ENCODE peak calls at places on chromosomes 12 and 14, in seven cellular contexts. A is neuronal stem cell, J is IMR-90, R is mesendoderm, U is H9, Z is H1, S is mesenchymal stem cell. Y is an unnamed sample.

GRCh38 chr12:47021298-47021697 is 58.1 kb upstream of the PCED1B start:
- DNase-seq in A (peak), J (peak), R (peak), U (no peak), Z (no peak), S (peak), Y (peak)

GRCh38 chr14:77520626-77521025 is 22.0 kb upstream of the ISM2 start:
- DNase-seq in A (no peak), J (no peak), R (no peak), U (no peak), Z (no peak), S (no peak), Y (peak)

GRCh38 chr14:28673056-28673455 is 93.5 kb upstream of the FOXG1 start:
- DNase-seq in A (no peak), J (no peak), R (no peak), U (no peak), Z (no peak), S (no peak), Y (no peak)

GRCh38 chr12:26471560-26471959 is 276.2 kb downstream of the SSPN start:
- DNase-seq in A (no peak), J (peak), R (no peak), U (no peak), Z (no peak), S (no peak), Y (no peak)

GRCh38 chr12:3199551-3200031 is 122.4 kb downstream of the TSPAN9 start:
- DNase-seq in A (peak), J (peak), R (peak), U (no peak), Z (no peak), S (peak), Y (no peak)

GRCh38 chr12:23523339-23523738 is 426.1 kb downstream of the SOX5 start:
- DNase-seq in A (no peak), J (no peak), R (peak), U (no peak), Z (no peak), S (no peak), Y (no peak)

GRCh38 chr14:60933920-60934655 is 46.8 kb downstream of the TRMT5 start:
- DNase-seq in A (no peak), J (no peak), R (peak), U (no peak), Z (no peak), S (no peak), Y (no peak)

GRCh38 chr14:51544901-51545300 is 106.8 kb upstream of the FRMD6 start:
- DNase-seq in A (no peak), J (no peak), R (no peak), U (no peak), Z (no peak), S (no peak), Y (no peak)

GRCh38 chr12:98745578-98746391 is 100.7 kb downstream of the APAF1 start:
- DNase-seq in A (no peak), J (peak), R (no peak), U (peak), Z (no peak), S (peak), Y (peak)

GRCh38 chr12:8712572-8712971 is 14.8 kb downstream of the RIMKLB start:
- DNase-seq in A (no peak), J (no peak), R (no peak), U (no peak), Z (no peak), S (no peak), Y (no peak)

GRCh38 chr12:102950107-102950949 is 7.1 kb upstream of the ASCL1 start:
- DNase-seq in A (no peak), J (no peak), R (peak), U (peak), Z (no peak), S (no peak), Y (peak)

GRCh38 chr14:76929927-76930326 is 98.6 kb downstream of the IRF2BPL start:
- DNase-seq in A (no peak), J (no peak), R (peak), U (no peak), Z (no peak), S (peak), Y (no peak)

GRCh38 chr12:64120568-64120967 is 101.5 kb downstream of the KICS2 start:
- DNase-seq in A (no peak), J (no peak), R (no peak), U (no peak), Z (no peak), S (no peak), Y (peak)

GRCh38 chr12:39846304-39846703 is 226.7 kb upstream of the ABCD2 start:
- DNase-seq in A (no peak), J (no peak), R (no peak), U (no peak), Z (no peak), S (no peak), Y (no peak)

GRCh38 chr12:68915055-68915454 is 17.9 kb downstream of the CPM start:
- DNase-seq in A (no peak), J (peak), R (no peak), U (no peak), Z (no peak), S (peak), Y (no peak)

GRCh38 chr12:116697305-116698130 is 40.4 kb downstream of the SPRING1 start:
- DNase-seq in A (no peak), J (no peak), R (peak), U (peak), Z (no peak), S (no peak), Y (peak)

GRCh38 chr12:57724936-57725740 is 13.4 kb downstream of the AGAP2 start:
- DNase-seq in A (no peak), J (no peak), R (no peak), U (no peak), Z (no peak), S (no peak), Y (no peak)

GRCh38 chr12:9619411-9620179 is 11.9 kb upstream of the KLRB1 start:
- DNase-seq in A (no peak), J (no peak), R (no peak), U (no peak), Z (no peak), S (no peak), Y (no peak)

GRCh38 chr14:90531497-90531896 is 134.7 kb downstream of the CALM1 start:
- DNase-seq in A (no peak), J (no peak), R (no peak), U (no peak), Z (no peak), S (no peak), Y (no peak)

GRCh38 chr12:106586803-106587684 is 4.2 kb downstream of the RFX4 start:
- DNase-seq in A (peak), J (no peak), R (peak), U (peak), Z (no peak), S (peak), Y (peak)

GRCh38 chr12:14959463-14959862 is 1.9 kb downstream of the ARHGDIB start:
- DNase-seq in A (no peak), J (no peak), R (no peak), U (no peak), Z (no peak), S (no peak), Y (no peak)

GRCh38 chr14:22533057-22533704 is 55.8 kb downstream of the DAD1 start:
- DNase-seq in A (no peak), J (no peak), R (no peak), U (no peak), Z (no peak), S (no peak), Y (no peak)

GRCh38 chr14:94227029-94227428 is 52.9 kb downstream of the PPP4R4 start:
- DNase-seq in A (no peak), J (peak), R (no peak), U (no peak), Z (no peak), S (no peak), Y (peak)

GRCh38 chr14:99537399-99537798 is 56.2 kb downstream of the CCNK start:
- DNase-seq in A (no peak), J (peak), R (peak), U (no peak), Z (no peak), S (peak), Y (no peak)

GRCh38 chr14:92586001-92586947 is 72.7 kb downstream of the RIN3 start:
- DNase-seq in A (no peak), J (peak), R (no peak), U (no peak), Z (no peak), S (peak), Y (no peak)

GRCh38 chr12:132287391-132288238 is 41.8 kb downstream of the GALNT9 start:
- DNase-seq in A (no peak), J (no peak), R (no peak), U (no peak), Z (no peak), S (no peak), Y (no peak)

GRCh38 chr14:47511829-47512228 is 163.6 kb downstream of the MDGA2 start:
- DNase-seq in A (no peak), J (no peak), R (no peak), U (no peak), Z (no peak), S (no peak), Y (no peak)

GRCh38 chr12:54984602-54985376 is at the start of gene TESPA1:
- DNase-seq in A (no peak), J (no peak), R (peak), U (no peak), Z (no peak), S (no peak), Y (no peak)

GRCh38 chr12:103278329-103278728 is 217.4 kb downstream of the C12orf42 start:
- DNase-seq in A (no peak), J (no peak), R (no peak), U (no peak), Z (no peak), S (no peak), Y (no peak)

GRCh38 chr14:31529053-31529452 is 32.2 kb upstream of the NUBPL start:
- DNase-seq in A (no peak), J (peak), R (no peak), U (no peak), Z (no peak), S (peak), Y (no peak)

GRCh38 chr12:2236501-2237294 is 183.9 kb downstream of the CACNA1C start:
- DNase-seq in A (no peak), J (no peak), R (no peak), U (no peak), Z (no peak), S (no peak), Y (no peak)

GRCh38 chr12:18895946-18896345 is 158.0 kb downstream of the CAPZA3 start:
- DNase-seq in A (peak), J (no peak), R (peak), U (peak), Z (peak), S (no peak), Y (no peak)

GRCh38 chr12:119082496-119082895 is 96.2 kb upstream of the HSPB8 start:
- DNase-seq in A (no peak), J (no peak), R (no peak), U (no peak), Z (no peak), S (no peak), Y (no peak)

GRCh38 chr12:118035194-118036041 is 18.9 kb downstream of the RFC5 start:
- DNase-seq in A (no peak), J (peak), R (peak), U (peak), Z (no peak), S (no peak), Y (no peak)

GRCh38 chr14:35708072-35708471 is 101.0 kb downstream of the RALGAPA1 start:
- DNase-seq in A (no peak), J (peak), R (no peak), U (no peak), Z (no peak), S (no peak), Y (no peak)

GRCh38 chr12:58288191-58288590 is 346.8 kb downstream of the ATP23 start:
- DNase-seq in A (no peak), J (peak), R (no peak), U (no peak), Z (no peak), S (no peak), Y (no peak)

GRCh38 chr14:47509957-47510356 is 165.4 kb downstream of the MDGA2 start:
- DNase-seq in A (no peak), J (no peak), R (no peak), U (no peak), Z (no peak), S (no peak), Y (no peak)

GRCh38 chr12:76945867-76946266 is 67.0 kb upstream of the CSRP2 start:
- DNase-seq in A (no peak), J (peak), R (no peak), U (no peak), Z (no peak), S (peak), Y (no peak)
- H3K4ac ChIP-seq in A (no peak), J (peak), R (no peak), U (no peak), Z (no peak), S (no peak), Y (no peak)

DNA sequence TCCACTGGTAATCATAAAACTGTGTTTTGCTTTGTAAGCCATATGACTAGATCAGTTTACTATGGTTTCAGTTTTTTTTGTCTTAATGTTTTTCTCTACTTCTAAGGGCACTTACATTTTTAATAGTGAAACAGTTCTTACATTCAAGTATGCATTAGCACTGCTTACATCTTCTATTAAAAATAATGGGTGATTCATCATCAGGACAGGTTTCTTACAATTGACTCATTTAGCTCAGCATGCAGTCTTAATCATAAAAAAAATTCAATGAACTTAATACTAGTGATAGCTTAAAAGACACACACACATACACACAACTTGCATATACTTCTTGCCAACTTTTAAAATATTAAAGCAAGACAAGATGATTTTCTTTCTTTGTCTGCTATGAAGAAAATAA is 845.7 kb upstream of the USP15 start:
- DNase-seq in A (no peak), J (no peak), R (no peak), U (no peak), Z (no peak), S (no peak), Y (no peak)
- H2BK5ac ChIP-seq in A (no peak), J (no peak), R (no peak), U (no peak), Z (no peak), S (no peak), Y (no peak)

DNA sequence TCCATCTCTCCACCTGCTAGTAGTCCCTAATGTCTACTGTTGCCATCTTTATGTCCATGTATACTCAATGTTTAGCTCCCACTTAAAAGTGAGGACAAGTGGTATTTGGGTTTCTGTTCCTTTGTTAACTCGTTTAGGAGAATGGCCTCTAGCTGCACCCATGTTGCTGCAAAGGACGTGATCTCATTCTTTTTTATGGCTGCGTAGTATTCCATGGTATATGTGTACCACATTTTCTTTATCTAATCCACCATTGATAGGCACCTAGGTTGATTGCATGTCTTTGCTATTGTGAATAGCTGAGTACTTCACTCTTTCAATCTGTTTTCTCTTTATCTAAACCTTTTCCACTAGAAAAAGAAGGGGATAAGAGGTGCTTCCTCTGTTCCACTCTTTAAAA is 130.0 kb downstream of the TMEM117 start:
- DNase-seq in A (no peak), J (no peak), R (no peak), U (no peak), Z (no peak), S (no peak), Y (no peak)
- H3K4ac ChIP-seq in A (no peak), J (no peak), R (no peak), U (no peak), Z (no peak), S (no peak), Y (no peak)

DNA sequence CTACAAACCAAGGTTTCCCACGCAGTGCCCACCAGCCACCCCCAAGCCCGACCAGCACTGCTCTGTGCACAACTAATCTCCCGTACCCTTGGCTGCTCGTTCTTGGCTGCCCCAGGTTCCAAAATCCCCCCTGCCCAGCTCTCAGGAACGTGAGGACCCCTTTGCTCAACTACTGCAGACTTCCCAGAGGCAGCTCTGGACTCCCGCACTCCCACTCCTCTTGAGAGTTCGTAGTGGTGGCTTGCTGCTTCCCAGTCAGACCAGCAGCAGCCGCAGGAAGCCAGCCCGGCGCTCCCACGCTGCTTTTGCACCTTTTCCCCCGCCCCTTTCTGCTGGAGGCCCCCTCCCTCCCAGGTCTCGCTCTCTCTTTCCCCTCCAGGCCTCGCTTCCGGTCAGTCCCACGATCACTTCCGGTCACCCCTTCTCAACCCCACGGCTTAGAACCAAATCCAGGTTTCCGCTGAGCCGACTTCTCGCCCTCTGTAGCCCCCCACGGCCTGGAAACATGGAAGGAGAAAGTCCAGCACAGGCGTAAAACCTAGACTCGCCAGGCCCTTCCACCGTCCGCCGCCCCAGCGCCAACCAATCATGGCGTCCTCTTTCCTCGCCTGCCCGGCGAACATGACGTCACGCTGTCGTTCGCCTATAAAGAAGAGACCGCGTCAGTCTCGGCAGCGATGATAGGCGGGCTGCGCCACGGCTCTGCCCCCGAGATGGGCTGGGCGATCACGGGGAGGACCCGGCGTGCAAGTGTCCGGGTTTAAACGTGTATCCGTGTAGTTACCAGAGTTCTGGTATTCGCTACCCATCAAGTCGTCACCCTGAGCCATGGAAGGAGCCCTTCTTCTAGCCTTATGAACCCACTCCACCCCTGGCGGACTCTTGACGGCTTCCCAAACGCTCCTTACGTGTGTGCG is at the start of gene TFCP2:
- DNase-seq in A (peak), J (peak), R (peak), U (peak), Z (peak), S (peak), Y (peak)
- H2BK5ac ChIP-seq in A (peak), J (peak), R (peak), U (peak), Z (peak), S (peak), Y (peak)

DNA sequence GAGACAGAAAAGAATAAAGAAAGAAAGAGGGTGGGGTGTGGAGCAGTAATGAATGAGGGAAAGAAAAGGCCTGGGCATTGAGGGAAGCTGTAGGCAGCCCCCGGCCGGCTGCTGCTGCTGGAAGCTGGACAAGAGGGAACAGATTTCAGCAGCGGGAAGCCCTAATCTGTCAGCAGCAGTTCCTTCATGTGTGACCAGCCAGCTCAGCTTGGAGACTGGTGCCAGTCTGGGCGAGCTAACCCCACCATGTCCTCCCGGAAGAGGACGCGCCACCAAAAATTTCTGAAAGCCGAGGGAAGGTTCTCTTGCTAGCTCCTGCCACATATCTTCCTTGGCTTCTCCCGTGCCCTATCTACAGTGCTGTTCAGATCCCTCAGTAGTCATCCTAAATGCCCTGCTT is 236.8 kb downstream of the GRIN2B start:
- DNase-seq in A (peak), J (no peak), R (no peak), U (no peak), Z (no peak), S (no peak), Y (no peak)
- H3K4ac ChIP-seq in A (no peak), J (no peak), R (no peak), U (no peak), Z (no peak), S (no peak), Y (no peak)

DNA sequence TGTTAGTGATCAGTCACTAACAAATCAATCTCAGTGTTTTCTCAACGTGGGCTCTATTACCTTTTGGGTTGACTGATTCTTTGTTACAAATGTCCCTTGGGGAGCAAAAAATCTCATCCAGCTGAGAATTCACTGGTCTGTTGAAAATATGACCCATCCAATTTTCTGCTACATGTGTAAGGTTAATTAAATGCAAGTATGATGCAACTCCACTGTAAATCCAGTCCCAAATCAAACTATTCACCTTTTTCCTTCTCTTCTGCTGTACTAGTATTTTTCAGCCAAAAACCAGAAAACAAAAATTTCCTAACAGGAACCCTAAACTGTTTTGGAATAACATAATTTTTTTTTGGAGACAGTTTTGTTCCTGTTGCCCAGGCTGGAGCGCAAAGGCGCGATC is 2.2 kb downstream of the ERH start:
- DNase-seq in A (no peak), J (no peak), R (no peak), U (no peak), Z (no peak), S (no peak), Y (no peak)
- H2BK5ac ChIP-seq in A (no peak), J (no peak), R (no peak), U (no peak), Z (no peak), S (no peak), Y (no peak)

DNA sequence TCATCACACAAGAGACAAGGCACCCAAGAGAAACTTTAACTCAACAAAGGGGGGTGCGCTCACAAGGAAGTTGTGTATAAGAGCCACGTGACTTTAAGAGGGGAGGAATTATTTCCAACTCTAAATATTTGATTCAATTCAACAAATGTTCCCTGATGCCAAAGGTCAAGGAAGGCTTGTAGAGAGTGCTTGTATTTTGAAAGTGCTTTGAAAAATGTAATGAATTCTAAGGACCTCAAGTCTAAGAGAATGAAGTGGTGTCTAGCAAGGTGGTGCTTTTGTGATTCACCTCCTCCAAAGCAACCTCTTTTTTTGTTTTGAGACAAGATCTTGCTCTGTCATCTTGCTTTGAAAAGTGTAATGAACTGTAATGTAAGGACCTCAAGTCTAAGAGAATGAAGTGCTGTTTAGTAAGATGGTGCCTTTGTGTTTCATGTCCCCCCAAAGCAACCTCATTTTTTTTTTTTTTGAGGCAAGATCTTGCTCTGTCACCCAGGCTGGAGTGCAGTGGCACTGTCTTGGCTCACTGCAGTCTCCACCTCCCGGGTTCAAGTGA is 13.8 kb downstream of the AK7 start:
- DNase-seq in A (no peak), J (no peak), R (no peak), U (no peak), Z (no peak), S (no peak), Y (no peak)
- H3K4ac ChIP-seq in A (no peak), J (no peak), R (no peak), U (no peak), Z (no peak), S (no peak), Y (no peak)